ENCODE peak calls at places on chromosomes 1 and 21, in ten cellular contexts. One of them, this sample, is unnamed.

GRCh38 chr1:25148673-25149300 is 83.5 kb downstream of the SYF2 start:
- DNase-seq in body of pancreas: no peak
- DNase-seq in transverse colon: peak
- DNase-seq in neural progenitor cell: peak
- DNase-seq in BJ: no peak
- DNase-seq in heart left ventricle: no peak
- DNase-seq in fibroblast of the aortic adventitia: no peak
- DNase-seq in uterus: no peak
- DNase-seq in brain microvascular endothelial cell: peak
- DNase-seq in GM06990: no peak
- DNase-seq in this sample: no peak

GRCh38 chr1:238681451-238681850 is 704.9 kb upstream of the CHRM3 start:
- DNase-seq in body of pancreas: no peak
- DNase-seq in transverse colon: no peak
- DNase-seq in neural progenitor cell: no peak
- DNase-seq in BJ: no peak
- DNase-seq in heart left ventricle: no peak
- DNase-seq in fibroblast of the aortic adventitia: no peak
- DNase-seq in uterus: no peak
- DNase-seq in brain microvascular endothelial cell: peak
- DNase-seq in GM06990: no peak
- DNase-seq in this sample: peak

GRCh38 chr1:94247146-94248094 is 10.0 kb upstream of the ARHGAP29 start:
- DNase-seq in body of pancreas: peak
- DNase-seq in transverse colon: peak
- DNase-seq in neural progenitor cell: peak
- DNase-seq in BJ: no peak
- DNase-seq in heart left ventricle: peak
- DNase-seq in fibroblast of the aortic adventitia: peak
- DNase-seq in uterus: peak
- DNase-seq in brain microvascular endothelial cell: peak
- DNase-seq in GM06990: peak
- DNase-seq in this sample: peak

GRCh38 chr1:6075747-6076146 is 30.1 kb downstream of the KCNAB2 start:
- DNase-seq in body of pancreas: no peak
- DNase-seq in transverse colon: no peak
- DNase-seq in neural progenitor cell: no peak
- DNase-seq in BJ: no peak
- DNase-seq in heart left ventricle: no peak
- DNase-seq in fibroblast of the aortic adventitia: no peak
- DNase-seq in uterus: no peak
- DNase-seq in brain microvascular endothelial cell: no peak
- DNase-seq in GM06990: no peak
- DNase-seq in this sample: no peak

GRCh38 chr1:117313555-117313954 is 53.7 kb upstream of the MAN1A2 start:
- DNase-seq in body of pancreas: no peak
- DNase-seq in transverse colon: no peak
- DNase-seq in neural progenitor cell: no peak
- DNase-seq in BJ: no peak
- DNase-seq in heart left ventricle: no peak
- DNase-seq in fibroblast of the aortic adventitia: no peak
- DNase-seq in uterus: no peak
- DNase-seq in brain microvascular endothelial cell: no peak
- DNase-seq in GM06990: no peak
- DNase-seq in this sample: no peak

GRCh38 chr1:47809301-47810084 is 187.7 kb downstream of the TRABD2B start:
- DNase-seq in body of pancreas: no peak
- DNase-seq in transverse colon: no peak
- DNase-seq in neural progenitor cell: no peak
- DNase-seq in BJ: no peak
- DNase-seq in heart left ventricle: no peak
- DNase-seq in fibroblast of the aortic adventitia: peak
- DNase-seq in uterus: no peak
- DNase-seq in brain microvascular endothelial cell: peak
- DNase-seq in GM06990: no peak
- DNase-seq in this sample: no peak

GRCh38 chr1:59645893-59646292 is 168.9 kb upstream of the HOOK1 start:
- DNase-seq in body of pancreas: no peak
- DNase-seq in transverse colon: no peak
- DNase-seq in neural progenitor cell: no peak
- DNase-seq in BJ: peak
- DNase-seq in heart left ventricle: no peak
- DNase-seq in fibroblast of the aortic adventitia: peak
- DNase-seq in uterus: peak
- DNase-seq in brain microvascular endothelial cell: no peak
- DNase-seq in GM06990: no peak
- DNase-seq in this sample: peak

GRCh38 chr1:14443164-14443787 is 155.2 kb upstream of the KAZN start:
- DNase-seq in body of pancreas: no peak
- DNase-seq in transverse colon: no peak
- DNase-seq in neural progenitor cell: peak
- DNase-seq in BJ: no peak
- DNase-seq in heart left ventricle: no peak
- DNase-seq in fibroblast of the aortic adventitia: no peak
- DNase-seq in uterus: no peak
- DNase-seq in brain microvascular endothelial cell: no peak
- DNase-seq in GM06990: no peak
- DNase-seq in this sample: peak

GRCh38 chr1:92476071-92476607 is 10.6 kb downstream of the GFI1 start:
- DNase-seq in body of pancreas: no peak
- DNase-seq in transverse colon: peak
- DNase-seq in neural progenitor cell: no peak
- DNase-seq in BJ: no peak
- DNase-seq in heart left ventricle: no peak
- DNase-seq in fibroblast of the aortic adventitia: no peak
- DNase-seq in uterus: no peak
- DNase-seq in brain microvascular endothelial cell: no peak
- DNase-seq in GM06990: peak
- DNase-seq in this sample: no peak

GRCh38 chr1:227357229-227358078 is 39.2 kb upstream of the CDC42BPA start:
- DNase-seq in body of pancreas: peak
- DNase-seq in transverse colon: peak
- DNase-seq in neural progenitor cell: no peak
- DNase-seq in BJ: peak
- DNase-seq in heart left ventricle: peak
- DNase-seq in fibroblast of the aortic adventitia: peak
- DNase-seq in uterus: peak
- DNase-seq in brain microvascular endothelial cell: peak
- DNase-seq in GM06990: no peak
- DNase-seq in this sample: peak

GRCh38 chr1:5448486-5448885 is 543.7 kb downstream of the NPHP4 start:
- DNase-seq in body of pancreas: no peak
- DNase-seq in transverse colon: no peak
- DNase-seq in neural progenitor cell: peak
- DNase-seq in BJ: no peak
- DNase-seq in heart left ventricle: no peak
- DNase-seq in fibroblast of the aortic adventitia: no peak
- DNase-seq in uterus: no peak
- DNase-seq in brain microvascular endothelial cell: no peak
- DNase-seq in GM06990: no peak
- DNase-seq in this sample: no peak

GRCh38 chr1:172699695-172700094 is 40.8 kb downstream of the FASLG start:
- DNase-seq in body of pancreas: no peak
- DNase-seq in transverse colon: no peak
- DNase-seq in neural progenitor cell: no peak
- DNase-seq in BJ: no peak
- DNase-seq in heart left ventricle: no peak
- DNase-seq in fibroblast of the aortic adventitia: peak
- DNase-seq in uterus: no peak
- DNase-seq in brain microvascular endothelial cell: no peak
- DNase-seq in GM06990: no peak
- DNase-seq in this sample: peak

GRCh38 chr21:39637197-39637970 is 24.6 kb downstream of the B3GALT5 start:
- DNase-seq in body of pancreas: peak
- DNase-seq in transverse colon: peak
- DNase-seq in neural progenitor cell: peak
- DNase-seq in BJ: no peak
- DNase-seq in heart left ventricle: no peak
- DNase-seq in fibroblast of the aortic adventitia: no peak
- DNase-seq in uterus: no peak
- DNase-seq in brain microvascular endothelial cell: no peak
- DNase-seq in GM06990: no peak
- DNase-seq in this sample: no peak

GRCh38 chr1:41728403-41729202 is 190.1 kb downstream of the HIVEP3 start:
- DNase-seq in body of pancreas: no peak
- DNase-seq in transverse colon: peak
- DNase-seq in neural progenitor cell: no peak
- DNase-seq in BJ: no peak
- DNase-seq in heart left ventricle: no peak
- DNase-seq in fibroblast of the aortic adventitia: no peak
- DNase-seq in uterus: no peak
- DNase-seq in brain microvascular endothelial cell: peak
- DNase-seq in GM06990: peak
- DNase-seq in this sample: no peak

GRCh38 chr1:12409676-12410075 is 179.8 kb downstream of the VPS13D start:
- DNase-seq in body of pancreas: peak
- DNase-seq in transverse colon: peak
- DNase-seq in neural progenitor cell: no peak
- DNase-seq in BJ: no peak
- DNase-seq in heart left ventricle: no peak
- DNase-seq in fibroblast of the aortic adventitia: peak
- DNase-seq in uterus: peak
- DNase-seq in brain microvascular endothelial cell: peak
- DNase-seq in GM06990: no peak
- DNase-seq in this sample: no peak

GRCh38 chr1:167439301-167439988 is 78.9 kb downstream of the CD247 start:
- DNase-seq in body of pancreas: no peak
- DNase-seq in transverse colon: no peak
- DNase-seq in neural progenitor cell: peak
- DNase-seq in BJ: no peak
- DNase-seq in heart left ventricle: no peak
- DNase-seq in fibroblast of the aortic adventitia: peak
- DNase-seq in uterus: peak
- DNase-seq in brain microvascular endothelial cell: peak
- DNase-seq in GM06990: peak
- DNase-seq in this sample: no peak
- TF ChIP-seq CTCF in body of pancreas: no peak
- TF ChIP-seq CTCF in transverse colon: no peak
- TF ChIP-seq CTCF in neural progenitor cell: peak
- TF ChIP-seq CTCF in BJ: peak
- TF ChIP-seq CTCF in heart left ventricle: no peak
- TF ChIP-seq CTCF in fibroblast of the aortic adventitia: peak
- TF ChIP-seq CTCF in uterus: no peak
- TF ChIP-seq CTCF in brain microvascular endothelial cell: peak
- TF ChIP-seq CTCF in GM06990: peak
- TF ChIP-seq CTCF in this sample: no peak

GRCh38 chr21:34668803-34669148 is at the start of gene CLIC6:
- DNase-seq in body of pancreas: no peak
- DNase-seq in transverse colon: peak
- DNase-seq in neural progenitor cell: peak
- DNase-seq in BJ: no peak
- DNase-seq in heart left ventricle: no peak
- DNase-seq in fibroblast of the aortic adventitia: no peak
- DNase-seq in uterus: no peak
- DNase-seq in brain microvascular endothelial cell: no peak
- DNase-seq in GM06990: no peak
- DNase-seq in this sample: no peak
- H3K4me3 ChIP-seq in body of pancreas: no peak
- H3K4me3 ChIP-seq in transverse colon: peak
- H3K4me3 ChIP-seq in neural progenitor cell: peak
- H3K4me3 ChIP-seq in BJ: peak
- H3K4me3 ChIP-seq in heart left ventricle: peak
- H3K4me3 ChIP-seq in fibroblast of the aortic adventitia: no peak
- H3K4me3 ChIP-seq in uterus: no peak
- H3K4me3 ChIP-seq in brain microvascular endothelial cell: peak
- H3K4me3 ChIP-seq in GM06990: peak
- H3K4me3 ChIP-seq in this sample: no peak

GRCh38 chr1:231534703-231535159 is 6.3 kb downstream of the TSNAX start:
- DNase-seq in body of pancreas: no peak
- DNase-seq in transverse colon: no peak
- DNase-seq in neural progenitor cell: no peak
- DNase-seq in BJ: no peak
- DNase-seq in heart left ventricle: no peak
- DNase-seq in fibroblast of the aortic adventitia: no peak
- DNase-seq in uterus: no peak
- DNase-seq in brain microvascular endothelial cell: no peak
- DNase-seq in GM06990: no peak
- DNase-seq in this sample: no peak
- TF ChIP-seq CTCF in body of pancreas: no peak
- TF ChIP-seq CTCF in transverse colon: no peak
- TF ChIP-seq CTCF in neural progenitor cell: no peak
- TF ChIP-seq CTCF in BJ: no peak
- TF ChIP-seq CTCF in heart left ventricle: no peak
- TF ChIP-seq CTCF in fibroblast of the aortic adventitia: no peak
- TF ChIP-seq CTCF in uterus: no peak
- TF ChIP-seq CTCF in brain microvascular endothelial cell: no peak
- TF ChIP-seq CTCF in GM06990: no peak
- TF ChIP-seq CTCF in this sample: no peak

GRCh38 chr1:155527672-155528071 is 34.9 kb downstream of the ASH1L start:
- DNase-seq in body of pancreas: no peak
- DNase-seq in transverse colon: no peak
- DNase-seq in neural progenitor cell: no peak
- DNase-seq in BJ: no peak
- DNase-seq in heart left ventricle: no peak
- DNase-seq in fibroblast of the aortic adventitia: no peak
- DNase-seq in uterus: no peak
- DNase-seq in brain microvascular endothelial cell: peak
- DNase-seq in GM06990: no peak
- DNase-seq in this sample: no peak

GRCh38 chr1:155529929-155530328 is 32.7 kb downstream of the ASH1L start:
- DNase-seq in body of pancreas: no peak
- DNase-seq in transverse colon: no peak
- DNase-seq in neural progenitor cell: no peak
- DNase-seq in BJ: no peak
- DNase-seq in heart left ventricle: no peak
- DNase-seq in fibroblast of the aortic adventitia: no peak
- DNase-seq in uterus: no peak
- DNase-seq in brain microvascular endothelial cell: no peak
- DNase-seq in GM06990: peak
- DNase-seq in this sample: no peak

GRCh38 chr1:155526356-155526755 is 36.2 kb downstream of the ASH1L start:
- DNase-seq in body of pancreas: no peak
- DNase-seq in transverse colon: no peak
- DNase-seq in neural progenitor cell: no peak
- DNase-seq in BJ: no peak
- DNase-seq in heart left ventricle: no peak
- DNase-seq in fibroblast of the aortic adventitia: no peak
- DNase-seq in uterus: no peak
- DNase-seq in brain microvascular endothelial cell: no peak
- DNase-seq in GM06990: no peak
- DNase-seq in this sample: no peak

GRCh38 chr1:155531624-155532023 is 31.0 kb downstream of the ASH1L start:
- DNase-seq in body of pancreas: no peak
- DNase-seq in transverse colon: no peak
- DNase-seq in neural progenitor cell: no peak
- DNase-seq in BJ: no peak
- DNase-seq in heart left ventricle: no peak
- DNase-seq in fibroblast of the aortic adventitia: peak
- DNase-seq in uterus: no peak
- DNase-seq in brain microvascular endothelial cell: no peak
- DNase-seq in GM06990: no peak
- DNase-seq in this sample: peak

DNA sequence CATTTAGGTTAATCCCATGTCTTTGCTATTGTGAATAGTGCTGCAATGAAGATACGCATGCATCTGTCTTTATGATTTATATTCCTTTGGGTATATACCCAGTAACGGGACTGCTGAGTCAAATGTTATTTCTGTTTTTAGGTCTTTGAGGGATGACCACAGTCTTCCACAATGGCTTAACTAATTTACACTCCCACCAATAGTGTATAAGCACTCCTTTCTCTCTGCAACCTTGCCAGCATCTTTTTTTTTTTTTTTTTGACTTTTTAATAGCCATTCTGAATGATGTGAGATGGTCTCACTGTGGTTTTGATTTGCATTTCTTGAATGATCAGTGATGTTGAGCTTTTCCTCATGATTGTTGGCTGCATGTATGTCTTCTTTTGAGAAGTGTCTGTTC is 33.5 kb downstream of the ASH1L start:
- DNase-seq in body of pancreas: no peak
- DNase-seq in transverse colon: no peak
- DNase-seq in neural progenitor cell: no peak
- DNase-seq in BJ: no peak
- DNase-seq in heart left ventricle: no peak
- DNase-seq in fibroblast of the aortic adventitia: no peak
- DNase-seq in uterus: no peak
- DNase-seq in brain microvascular endothelial cell: no peak
- DNase-seq in GM06990: no peak
- DNase-seq in this sample: no peak
- H3K4me3 ChIP-seq in body of pancreas: no peak
- H3K4me3 ChIP-seq in transverse colon: no peak
- H3K4me3 ChIP-seq in neural progenitor cell: no peak
- H3K4me3 ChIP-seq in BJ: no peak
- H3K4me3 ChIP-seq in heart left ventricle: no peak
- H3K4me3 ChIP-seq in fibroblast of the aortic adventitia: no peak
- H3K4me3 ChIP-seq in uterus: no peak
- H3K4me3 ChIP-seq in brain microvascular endothelial cell: no peak
- H3K4me3 ChIP-seq in GM06990: peak
- H3K4me3 ChIP-seq in this sample: no peak